ENCODE peak calls at places on chromosome 15, in six cellular contexts. W, S, J, Z, V and U are unnamed samples. For H3K27me3, the result is how much of the 10 kb centered on the place peaks cover.

GRCh38 chr15:63447277-63447676 is 57.1 kb upstream of the USP3 start:
- DNase-seq in Z (no peak), W (no peak), J (no peak), V (no peak), S (no peak), U (peak)

GRCh38 chr15:29792426-29793159 is 29.7 kb downstream of the TJP1 start:
- DNase-seq in Z (no peak), V (no peak), S (peak), J (no peak), W (no peak), U (no peak)

GRCh38 chr15:85550283-85550682 is 169.9 kb downstream of the AKAP13 start:
- DNase-seq in W (no peak), V (no peak), J (no peak), S (no peak), Z (no peak), U (no peak)

GRCh38 chr15:77027697-77028450 is 32.9 kb downstream of the PSTPIP1 start:
- DNase-seq in Z (no peak), S (no peak), V (peak), W (no peak), J (no peak), U (peak)

GRCh38 chr15:94282269-94283250 is 51.2 kb downstream of the MCTP2 start:
- DNase-seq in Z (no peak), J (no peak), V (no peak), S (no peak), W (no peak), U (no peak)

GRCh38 chr15:77021088-77021481 is 26.2 kb downstream of the PSTPIP1 start:
- DNase-seq in S (no peak), J (peak), Z (no peak), V (peak), W (no peak), U (no peak)

GRCh38 chr15:91077029-91077428 is 23.0 kb upstream of the SV2B start:
- DNase-seq in Z (no peak), W (no peak), S (no peak), V (no peak), J (no peak), U (no peak)

GRCh38 chr15:77546050-77546501 is 86.6 kb downstream of the LINGO1 start:
- DNase-seq in S (peak), W (no peak), J (no peak), V (no peak), Z (peak), U (peak)

GRCh38 chr15:41936649-41937567 is 35.4 kb downstream of the EHD4 start:
- DNase-seq in Z (peak), W (no peak), V (peak), J (peak), S (no peak), U (no peak)

GRCh38 chr15:40688932-40689799 is 5.8 kb upstream of the RAD51 start:
- DNase-seq in S (no peak), J (no peak), Z (no peak), W (no peak), V (no peak), U (no peak)

GRCh38 chr15:26759991-26760390 is 12.9 kb downstream of the GABRB3 start:
- DNase-seq in W (no peak), V (no peak), J (no peak), S (no peak), Z (no peak), U (no peak)

GRCh38 chr15:92405942-92406341 is 12.3 kb downstream of the ST8SIA2 start:
- DNase-seq in J (no peak), W (no peak), V (no peak), S (no peak), Z (no peak), U (no peak)

GRCh38 chr15:98866503-98866902 is 141.1 kb downstream of the PGPEP1L start:
- DNase-seq in J (no peak), W (no peak), V (no peak), Z (peak), S (peak), U (no peak)

GRCh38 chr15:59344311-59344710 is 28.4 kb downstream of the MYO1E start:
- DNase-seq in W (no peak), V (no peak), J (no peak), Z (no peak), S (no peak), U (no peak)

GRCh38 chr15:75446146-75446545 is 5.3 kb downstream of the SIN3A start:
- DNase-seq in W (peak), Z (no peak), V (no peak), S (no peak), J (no peak), U (no peak)

GRCh38 chr15:69860921-69861320 is 236.8 kb downstream of the TLE3 start:
- DNase-seq in W (no peak), V (no peak), J (no peak), S (no peak), Z (no peak), U (no peak)

GRCh38 chr15:31932581-31932980 is 97.7 kb upstream of the CHRNA7 start:
- DNase-seq in W (no peak), S (no peak), J (no peak), Z (no peak), V (no peak), U (no peak)

GRCh38 chr15:60745469-60745971 is 266.6 kb upstream of the ICE2 start:
- DNase-seq in J (peak), Z (peak), V (peak), S (peak), W (no peak), U (no peak)

GRCh38 chr15:93479679-93480078 is 390.7 kb upstream of the RGMA start:
- DNase-seq in S (no peak), Z (no peak), V (peak), W (no peak), J (peak), U (no peak)

GRCh38 chr15:78959360-78959759 is 14.5 kb upstream of the CTSH start:
- DNase-seq in W (no peak), S (no peak), J (no peak), Z (no peak), V (no peak), U (no peak)

GRCh38 chr15:26697913-26698312 is 75.0 kb downstream of the GABRB3 start:
- DNase-seq in S (no peak), J (no peak), Z (no peak), W (no peak), V (no peak), U (no peak)

GRCh38 chr15:37046876-37047614 is 53.3 kb downstream of the MEIS2 start:
- DNase-seq in S (peak), V (no peak), Z (peak), W (no peak), J (no peak), U (no peak)

GRCh38 chr15:51841401-51842040 is 12.1 kb downstream of the TMOD3 start:
- DNase-seq in Z (no peak), V (no peak), S (no peak), W (no peak), J (no peak), U (no peak)

GRCh38 chr15:74170845-74171578 is 2.5 kb upstream of the ISLR start:
- DNase-seq in V (no peak), J (no peak), Z (no peak), S (no peak), W (no peak), U (peak)

GRCh38 chr15:73244333-73244732 is 124.4 kb downstream of the HCN4 start:
- DNase-seq in S (no peak), W (no peak), V (no peak), Z (no peak), J (no peak), U (no peak)

GRCh38 chr15:52103217-52104207 is 9.1 kb downstream of the BCL2L10 start:
- DNase-seq in Z (peak), V (no peak), W (peak), J (no peak), S (peak), U (peak)

GRCh38 chr15:41337047-41337446 is 4.4 kb downstream of the NUSAP1 start:
- DNase-seq in W (no peak), J (no peak), S (no peak), V (no peak), Z (no peak), U (peak)

GRCh38 chr15:92693922-92694331 is 38.4 kb upstream of the FAM174B start:
- DNase-seq in J (no peak), S (peak), V (no peak), Z (peak), W (no peak), U (no peak)

GRCh38 chr15:74519311-74519710 is 21.7 kb upstream of the ARID3B start:
- DNase-seq in S (peak), V (no peak), W (no peak), J (no peak), Z (peak), U (no peak)

GRCh38 chr15:68057089-68057488 is 3.0 kb downstream of the PIAS1 start:
- DNase-seq in V (no peak), Z (no peak), W (no peak), J (no peak), S (peak), U (no peak)

GRCh38 chr15:68466876-68467275 is 34.9 kb upstream of the ITGA11 start:
- DNase-seq in J (no peak), S (no peak), V (no peak), Z (no peak), W (no peak), U (no peak)

GRCh38 chr15:31303434-31304073 is 23.1 kb upstream of the KLF13 start:
- DNase-seq in Z (no peak), W (no peak), J (peak), S (no peak), V (peak), U (no peak)

GRCh38 chr15:66751579-66751978 is 49.5 kb downstream of the SMAD6 start:
- DNase-seq in W (no peak), S (no peak), J (peak), Z (no peak), V (no peak), U (no peak)

GRCh38 chr15:86433983-86434382 is 354.3 kb downstream of the AGBL1 start:
- DNase-seq in W (no peak), Z (no peak), J (no peak), S (no peak), V (no peak), U (no peak)

GRCh38 chr15:63048986-63049665 is 6.6 kb downstream of the TPM1 start:
- DNase-seq in Z (peak), S (peak), V (peak), J (peak), W (no peak), U (peak)

GRCh38 chr15:63532307-63532744 is 27.9 kb downstream of the USP3 start:
- DNase-seq in J (no peak), Z (peak), S (peak), V (no peak), W (no peak), U (no peak)

GRCh38 chr15:65829150-65829764 is 37.2 kb upstream of the DENND4A start:
- DNase-seq in J (no peak), V (no peak), S (peak), W (no peak), Z (peak), U (no peak)

GRCh38 chr15:81381725-81382124 is 7.7 kb upstream of the TMC3 start:
- DNase-seq in V (no peak), S (no peak), Z (no peak), J (no peak), W (no peak), U (no peak)
- H3K27ac ChIP-seq in V (no peak), S (no peak), Z (no peak), J (no peak), W (no peak), U (no peak)

GRCh38 chr15:101481381-101481705 is 8.2 kb downstream of the PCSK6 start:
- DNase-seq in J (no peak), Z (no peak), S (no peak), V (no peak), W (no peak), U (peak)
- H3K27me3 ChIP-seq in J (under half), Z (under half), S (under half), V (under half), W (under half), U (under half)

GRCh38 chr15:88877906-88878305 is 17.4 kb downstream of the HAPLN3 start:
- DNase-seq in W (no peak), S (no peak), V (no peak), J (no peak), Z (no peak), U (no peak)

GRCh38 chr15:88881781-88882180 is 13.6 kb downstream of the HAPLN3 start:
- DNase-seq in J (no peak), V (no peak), W (no peak), S (no peak), Z (no peak), U (no peak)

GRCh38 chr15:88880944-88881740 is 14.2 kb downstream of the HAPLN3 start:
- DNase-seq in V (no peak), W (no peak), J (no peak), S (no peak), Z (no peak), U (no peak)

GRCh38 chr15:88877415-88877814 is 17.9 kb downstream of the HAPLN3 start:
- DNase-seq in V (no peak), S (no peak), Z (no peak), W (no peak), J (no peak), U (no peak)

GRCh38 chr15:88878720-88879184 is 16.6 kb downstream of the HAPLN3 start:
- DNase-seq in Z (peak), V (peak), W (no peak), J (no peak), S (peak), U (peak)
- TF ChIP-seq CTCF in Z (peak), V (peak), W (peak), J (peak), S (peak), U (peak)

GRCh38 chr15:45635763-45636292 is 999 bp downstream of the SQOR start:
- DNase-seq in Z (no peak), S (no peak), J (no peak), W (no peak), V (no peak), U (no peak)
- H3K27ac ChIP-seq in Z (no peak), S (no peak), J (peak), W (peak), V (peak), U (peak)